ENCODE peak calls at places on chromosomes 2 and 18, in six cellular contexts. T is stimulated activated CD4-positive, alpha-beta T cell treated with anti-CD3 and anti-CD28 coated beads, TNF-alpha, amount 100 ng/mL, for 4 hours; H is M059J; Q is HFFc6; R is DMS153; F is bronchial epithelial cell. L is an unnamed sample.

GRCh38 chr2:224143521-224143920 is 104.4 kb upstream of the SERPINE2 start:
- DNase-seq in R (no peak), T (no peak), Q (no peak), H (no peak), F (no peak), L (no peak)

GRCh38 chr2:143558665-143559064 is 429.4 kb downstream of the ARHGAP15 start:
- DNase-seq in T (no peak), R (no peak), F (peak), Q (peak), H (peak), L (no peak)

GRCh38 chr2:201358684-201359083 is 1.5 kb upstream of the FLACC1 start:
- DNase-seq in F (peak), Q (peak), H (peak), T (no peak), R (no peak), L (no peak)

GRCh38 chr18:73549236-73549635 is 598.4 kb downstream of the FBXO15 start:
- DNase-seq in H (no peak), T (no peak), R (no peak), Q (no peak), F (no peak), L (no peak)

GRCh38 chr2:108293850-108294249 is 5.2 kb downstream of the SULT1C2 start:
- DNase-seq in F (no peak), Q (no peak), R (no peak), H (no peak), T (no peak), L (no peak)

GRCh38 chr2:101609434-101609833 is 88.1 kb upstream of the MAP4K4 start:
- DNase-seq in F (no peak), T (no peak), R (no peak), H (no peak), Q (no peak), L (peak)

GRCh38 chr2:144659731-144660275 is 139.9 kb upstream of the ZEB2 start:
- DNase-seq in H (peak), Q (peak), F (peak), T (no peak), R (no peak), L (no peak)

GRCh38 chr2:39356922-39357639 is 80.0 kb downstream of the MAP4K3 start:
- DNase-seq in Q (no peak), F (no peak), T (no peak), R (no peak), H (no peak), L (no peak)

GRCh38 chr18:48656176-48656575 is 117.3 kb downstream of the CTIF start:
- DNase-seq in R (no peak), F (no peak), T (no peak), H (no peak), Q (no peak), L (no peak)

GRCh38 chr2:207670887-207671286 is 40.6 kb upstream of the CCNYL1 start:
- DNase-seq in Q (no peak), R (no peak), F (no peak), H (no peak), T (no peak), L (no peak)

GRCh38 chr2:200781626-200782025 is 30.1 kb upstream of the BZW1 start:
- DNase-seq in Q (no peak), T (no peak), R (no peak), H (no peak), F (peak), L (no peak)

L was measured in iPS DF 19.7.